ENCODE peak calls at places on chromosomes 3 and 15, in five cellular contexts. One of them, this sample, is unnamed.

GRCh38 chr3:111593666-111594065 is 1.5 kb downstream of the ZBED2 start:
- DNase-seq in foreskin keratinocyte: no peak
- DNase-seq in left colon: no peak
- DNase-seq in neural progenitor cell: no peak
- DNase-seq in naive thymus-derived CD8-positive, alpha-beta T cell: no peak
- DNase-seq in this sample: no peak

GRCh38 chr3:188088948-188089685 is 64.8 kb upstream of the LPP start:
- DNase-seq in naive thymus-derived CD8-positive, alpha-beta T cell: no peak
- DNase-seq in left colon: no peak
- DNase-seq in neural progenitor cell: no peak
- DNase-seq in foreskin keratinocyte: peak; percentile 29
- DNase-seq in this sample: no peak

GRCh38 chr3:95271330-95271729 is 1208.5 kb downstream of the NSUN3 start:
- DNase-seq in naive thymus-derived CD8-positive, alpha-beta T cell: no peak
- DNase-seq in left colon: no peak
- DNase-seq in foreskin keratinocyte: no peak
- DNase-seq in neural progenitor cell: no peak
- DNase-seq in this sample: no peak

GRCh38 chr3:52834871-52835501 is at the start of gene MUSTN1:
- DNase-seq in left colon: no peak
- DNase-seq in naive thymus-derived CD8-positive, alpha-beta T cell: no peak
- DNase-seq in foreskin keratinocyte: no peak
- DNase-seq in neural progenitor cell: peak; percentile 82
- DNase-seq in this sample: no peak

GRCh38 chr3:152019516-152019915 is 146.1 kb downstream of the SUCNR1 start:
- DNase-seq in foreskin keratinocyte: no peak
- DNase-seq in naive thymus-derived CD8-positive, alpha-beta T cell: no peak
- DNase-seq in left colon: no peak
- DNase-seq in neural progenitor cell: no peak
- DNase-seq in this sample: no peak

GRCh38 chr15:82294061-82294690 is 31.6 kb downstream of the SAXO2 start:
- DNase-seq in foreskin keratinocyte: no peak
- DNase-seq in neural progenitor cell: peak; percentile 18
- DNase-seq in left colon: no peak
- DNase-seq in naive thymus-derived CD8-positive, alpha-beta T cell: no peak
- DNase-seq in this sample: no peak

GRCh38 chr15:81511160-81511559 is 137.1 kb upstream of the TMC3 start:
- DNase-seq in neural progenitor cell: no peak
- DNase-seq in foreskin keratinocyte: no peak
- DNase-seq in left colon: no peak
- DNase-seq in naive thymus-derived CD8-positive, alpha-beta T cell: no peak
- DNase-seq in this sample: no peak

GRCh38 chr3:140950154-140950553 is 8.5 kb downstream of the SLC25A36 start:
- DNase-seq in left colon: no peak
- DNase-seq in naive thymus-derived CD8-positive, alpha-beta T cell: no peak
- DNase-seq in neural progenitor cell: no peak
- DNase-seq in foreskin keratinocyte: no peak
- DNase-seq in this sample: no peak

GRCh38 chr3:61724801-61725200 is 163.4 kb downstream of the PTPRG start:
- DNase-seq in neural progenitor cell: no peak
- DNase-seq in naive thymus-derived CD8-positive, alpha-beta T cell: no peak
- DNase-seq in left colon: no peak
- DNase-seq in foreskin keratinocyte: no peak
- DNase-seq in this sample: no peak

GRCh38 chr3:61250784-61251173 is 473 bp downstream of the FHIT start:
- DNase-seq in naive thymus-derived CD8-positive, alpha-beta T cell: no peak
- DNase-seq in neural progenitor cell: peak; percentile 35
- DNase-seq in left colon: no peak
- DNase-seq in foreskin keratinocyte: peak; percentile 59
- DNase-seq in this sample: peak; percentile 51

GRCh38 chr3:43737001-43737440 is 46.3 kb downstream of the ABHD5 start:
- DNase-seq in naive thymus-derived CD8-positive, alpha-beta T cell: no peak
- DNase-seq in foreskin keratinocyte: no peak
- DNase-seq in left colon: no peak
- DNase-seq in neural progenitor cell: peak; percentile 7
- DNase-seq in this sample: no peak

GRCh38 chr3:150439657-150440056 is 31.6 kb downstream of the TSC22D2 start:
- DNase-seq in left colon: no peak
- DNase-seq in foreskin keratinocyte: no peak
- DNase-seq in neural progenitor cell: no peak
- DNase-seq in naive thymus-derived CD8-positive, alpha-beta T cell: no peak
- DNase-seq in this sample: no peak

GRCh38 chr3:43405888-43406636 is 119.7 kb downstream of the SNRK start:
- DNase-seq in left colon: no peak
- DNase-seq in naive thymus-derived CD8-positive, alpha-beta T cell: no peak
- DNase-seq in neural progenitor cell: no peak
- DNase-seq in foreskin keratinocyte: peak; percentile 4
- DNase-seq in this sample: peak; percentile 7

GRCh38 chr3:106877632-106878031 is 499.6 kb upstream of the CCDC54 start:
- DNase-seq in foreskin keratinocyte: no peak
- DNase-seq in left colon: no peak
- DNase-seq in neural progenitor cell: no peak
- DNase-seq in naive thymus-derived CD8-positive, alpha-beta T cell: no peak
- DNase-seq in this sample: no peak

GRCh38 chr3:156819842-156820686 is 6.1 kb upstream of the LEKR1 start:
- DNase-seq in foreskin keratinocyte: no peak
- DNase-seq in naive thymus-derived CD8-positive, alpha-beta T cell: no peak
- DNase-seq in neural progenitor cell: no peak
- DNase-seq in left colon: no peak
- DNase-seq in this sample: no peak